ENCODE peak calls at places on chromosomes 12 and 14, in six cellular contexts. K is activated naive CD8-positive, alpha-beta T cell treated with anti-CD3 and anti-CD28 coated beads, Interleukin-2, amount 10 ng/mL, durations not matched to agents 7 days and 5 days; Z is fibroblast of gingiva; H is ovary; O is MCF 10A; W is mammary epithelial cell. M is an unnamed sample.

GRCh38 chr12:12788675-12789368 is 3.4 kb downstream of the APOLD1 start:
- DNase-seq in H (peak), Z (peak), O (peak), W (peak), K (no peak), M (peak)

GRCh38 chr12:108446766-108447165 is 68.3 kb upstream of the FICD start:
- DNase-seq in W (peak), K (no peak), Z (peak), H (no peak), O (peak), M (no peak)

GRCh38 chr12:103401421-103401820 is 94.3 kb downstream of the C12orf42 start:
- DNase-seq in W (peak), K (no peak), H (no peak), Z (no peak), O (peak), M (no peak)

GRCh38 chr12:114006482-114007425 is 40.6 kb upstream of the RBM19 start:
- DNase-seq in Z (no peak), O (no peak), H (no peak), K (no peak), W (no peak), M (no peak)

GRCh38 chr12:52821826-52822660 is 8.1 kb upstream of the KRT4 start:
- DNase-seq in W (no peak), Z (no peak), O (no peak), H (no peak), K (no peak), M (no peak)

GRCh38 chr12:111827916-111828315 is 14.1 kb upstream of the MAPKAPK5 start:
- DNase-seq in Z (no peak), K (no peak), H (no peak), O (no peak), W (no peak), M (no peak)

GRCh38 chr14:26597136-26598080 is at the start of gene NOVA1:
- DNase-seq in Z (no peak), H (peak), W (no peak), K (peak), O (no peak), M (no peak)

GRCh38 chr14:61754627-61755381 is 7.4 kb upstream of the SNAPC1 start:
- DNase-seq in O (no peak), W (no peak), Z (no peak), K (no peak), H (no peak), M (no peak)

GRCh38 chr12:71477609-71478008 is 38.0 kb downstream of the LGR5 start:
- DNase-seq in H (no peak), W (no peak), K (no peak), Z (no peak), O (no peak), M (no peak)

GRCh38 chr12:42459336-42459847 is 130.2 kb downstream of the PRICKLE1 start:
- DNase-seq in O (no peak), W (no peak), K (no peak), H (no peak), Z (no peak), M (no peak)

GRCh38 chr12:67540920-67541624 is 107.5 kb upstream of the DYRK2 start:
- DNase-seq in O (peak), K (no peak), H (no peak), Z (no peak), W (peak), M (no peak)

GRCh38 chr12:120117961-120118709 is 1.6 kb upstream of the RAB35 start:
- DNase-seq in H (no peak), W (peak), K (no peak), O (peak), Z (peak), M (no peak)

GRCh38 chr14:37763266-37763665 is 167.8 kb downstream of the TTC6 start:
- DNase-seq in H (no peak), K (no peak), W (no peak), Z (no peak), O (no peak), M (no peak)

GRCh38 chr14:103849151-103850013 is 2.0 kb upstream of the PPP1R13B start:
- DNase-seq in O (no peak), Z (no peak), H (no peak), W (no peak), K (no peak), M (no peak)

GRCh38 chr12:110676171-110676570 is 12.7 kb downstream of the HVCN1 start:
- DNase-seq in K (no peak), H (no peak), W (no peak), Z (no peak), O (no peak), M (no peak)

GRCh38 chr14:65631040-65631439 is 218.5 kb downstream of the FUT8 start:
- DNase-seq in Z (no peak), O (no peak), H (no peak), W (no peak), K (no peak), M (no peak)

GRCh38 chr12:123264642-123265041 is 7.0 kb downstream of the CDK2AP1 start:
- DNase-seq in K (no peak), H (no peak), O (no peak), W (no peak), Z (no peak), M (no peak)

GRCh38 chr14:36506732-36507614 is 13.1 kb downstream of the NKX2-1 start:
- DNase-seq in O (no peak), H (no peak), K (no peak), Z (no peak), W (no peak), M (no peak)

M was measured in B cell.